ENCODE peak calls at places on chromosomes 12 and 14, in eight cellular contexts. One of them, this sample, is unnamed.

GRCh38 chr12:26193539-26193938 is 1.8 kb upstream of the SSPN start:
- DNase-seq in thoracic aorta: no peak
- DNase-seq in NB4: no peak
- DNase-seq in neural progenitor cell: no peak
- DNase-seq in OCI-LY7: no peak
- DNase-seq in lung: no peak
- DNase-seq in cardiac muscle cell: no peak
- DNase-seq in fibroblast of pulmonary artery: no peak
- DNase-seq in this sample: no peak

GRCh38 chr12:40999212-40999611 is 188.9 kb upstream of the PDZRN4 start:
- DNase-seq in OCI-LY7: no peak
- DNase-seq in neural progenitor cell: no peak
- DNase-seq in cardiac muscle cell: no peak
- DNase-seq in thoracic aorta: no peak
- DNase-seq in lung: no peak
- DNase-seq in fibroblast of pulmonary artery: no peak
- DNase-seq in NB4: no peak
- DNase-seq in this sample: no peak

GRCh38 chr12:92464911-92465310 is 237.9 kb upstream of the PLEKHG7 start:
- DNase-seq in fibroblast of pulmonary artery: no peak
- DNase-seq in lung: no peak
- DNase-seq in cardiac muscle cell: no peak
- DNase-seq in neural progenitor cell: no peak
- DNase-seq in NB4: no peak
- DNase-seq in OCI-LY7: peak
- DNase-seq in thoracic aorta: no peak
- DNase-seq in this sample: no peak

GRCh38 chr12:98973395-98973794 is 328.3 kb downstream of the APAF1 start:
- DNase-seq in thoracic aorta: no peak
- DNase-seq in fibroblast of pulmonary artery: peak
- DNase-seq in OCI-LY7: no peak
- DNase-seq in lung: no peak
- DNase-seq in cardiac muscle cell: peak
- DNase-seq in NB4: peak
- DNase-seq in neural progenitor cell: no peak
- DNase-seq in this sample: no peak

GRCh38 chr14:71426001-71426400 is 506.2 kb upstream of the RGS6 start:
- DNase-seq in OCI-LY7: no peak
- DNase-seq in fibroblast of pulmonary artery: no peak
- DNase-seq in thoracic aorta: no peak
- DNase-seq in lung: no peak
- DNase-seq in neural progenitor cell: no peak
- DNase-seq in NB4: no peak
- DNase-seq in cardiac muscle cell: no peak
- DNase-seq in this sample: no peak

GRCh38 chr12:122836027-122836921 is 1.0 kb downstream of the HIP1R start:
- DNase-seq in fibroblast of pulmonary artery: peak
- DNase-seq in lung: no peak
- DNase-seq in cardiac muscle cell: no peak
- DNase-seq in OCI-LY7: peak
- DNase-seq in thoracic aorta: no peak
- DNase-seq in neural progenitor cell: peak
- DNase-seq in NB4: peak
- DNase-seq in this sample: no peak

GRCh38 chr12:23751641-23752040 is 197.8 kb downstream of the SOX5 start:
- DNase-seq in NB4: no peak
- DNase-seq in lung: no peak
- DNase-seq in neural progenitor cell: no peak
- DNase-seq in cardiac muscle cell: no peak
- DNase-seq in thoracic aorta: no peak
- DNase-seq in fibroblast of pulmonary artery: no peak
- DNase-seq in OCI-LY7: no peak
- DNase-seq in this sample: no peak

GRCh38 chr12:131452444-131452860 is 258.4 kb upstream of the SFSWAP start:
- DNase-seq in lung: no peak
- DNase-seq in fibroblast of pulmonary artery: no peak
- DNase-seq in neural progenitor cell: peak
- DNase-seq in NB4: peak
- DNase-seq in thoracic aorta: no peak
- DNase-seq in cardiac muscle cell: no peak
- DNase-seq in OCI-LY7: peak
- DNase-seq in this sample: no peak

GRCh38 chr12:61095131-61095530 is 1165.1 kb upstream of the USP15 start:
- DNase-seq in OCI-LY7: no peak
- DNase-seq in NB4: no peak
- DNase-seq in lung: no peak
- DNase-seq in thoracic aorta: no peak
- DNase-seq in fibroblast of pulmonary artery: no peak
- DNase-seq in cardiac muscle cell: no peak
- DNase-seq in neural progenitor cell: no peak
- DNase-seq in this sample: no peak

GRCh38 chr12:104072099-104072498 is 7.8 kb downstream of the HCFC2 start:
- DNase-seq in cardiac muscle cell: no peak
- DNase-seq in neural progenitor cell: no peak
- DNase-seq in thoracic aorta: no peak
- DNase-seq in lung: no peak
- DNase-seq in NB4: no peak
- DNase-seq in fibroblast of pulmonary artery: no peak
- DNase-seq in OCI-LY7: no peak
- DNase-seq in this sample: no peak

GRCh38 chr14:32074887-32075572 is 2.1 kb upstream of the ARHGAP5 start:
- DNase-seq in thoracic aorta: no peak
- DNase-seq in NB4: no peak
- DNase-seq in neural progenitor cell: no peak
- DNase-seq in cardiac muscle cell: peak
- DNase-seq in lung: no peak
- DNase-seq in OCI-LY7: no peak
- DNase-seq in fibroblast of pulmonary artery: peak
- DNase-seq in this sample: no peak

GRCh38 chr12:121823101-121823726 is 19.4 kb downstream of the SETD1B start:
- DNase-seq in lung: no peak
- DNase-seq in thoracic aorta: no peak
- DNase-seq in fibroblast of pulmonary artery: no peak
- DNase-seq in neural progenitor cell: no peak
- DNase-seq in OCI-LY7: no peak
- DNase-seq in NB4: no peak
- DNase-seq in cardiac muscle cell: no peak
- DNase-seq in this sample: no peak

GRCh38 chr14:58919262-58919661 is 269.2 kb upstream of the DAAM1 start:
- DNase-seq in neural progenitor cell: peak
- DNase-seq in OCI-LY7: no peak
- DNase-seq in NB4: no peak
- DNase-seq in fibroblast of pulmonary artery: no peak
- DNase-seq in cardiac muscle cell: no peak
- DNase-seq in lung: no peak
- DNase-seq in thoracic aorta: no peak
- DNase-seq in this sample: no peak

GRCh38 chr12:7797698-7798398 is 8.6 kb downstream of the NANOG start:
- DNase-seq in fibroblast of pulmonary artery: peak
- DNase-seq in OCI-LY7: no peak
- DNase-seq in thoracic aorta: no peak
- DNase-seq in NB4: no peak
- DNase-seq in lung: no peak
- DNase-seq in cardiac muscle cell: peak
- DNase-seq in neural progenitor cell: no peak
- DNase-seq in this sample: no peak

GRCh38 chr12:111068281-111068680 is 147.9 kb upstream of the MYL2 start:
- DNase-seq in neural progenitor cell: peak
- DNase-seq in lung: no peak
- DNase-seq in cardiac muscle cell: no peak
- DNase-seq in thoracic aorta: no peak
- DNase-seq in NB4: no peak
- DNase-seq in fibroblast of pulmonary artery: no peak
- DNase-seq in OCI-LY7: no peak
- DNase-seq in this sample: no peak

GRCh38 chr12:89134213-89134770 is 218.0 kb downstream of the DUSP6 start:
- DNase-seq in neural progenitor cell: no peak
- DNase-seq in OCI-LY7: no peak
- DNase-seq in thoracic aorta: no peak
- DNase-seq in fibroblast of pulmonary artery: peak
- DNase-seq in lung: no peak
- DNase-seq in NB4: no peak
- DNase-seq in cardiac muscle cell: peak
- DNase-seq in this sample: no peak

GRCh38 chr14:64612021-64612380 is 62.2 kb downstream of the PPP1R36 start:
- DNase-seq in cardiac muscle cell: peak
- DNase-seq in thoracic aorta: no peak
- DNase-seq in neural progenitor cell: no peak
- DNase-seq in NB4: no peak
- DNase-seq in fibroblast of pulmonary artery: peak
- DNase-seq in OCI-LY7: no peak
- DNase-seq in lung: no peak
- DNase-seq in this sample: peak

GRCh38 chr12:58608711-58609110 is 311.6 kb downstream of the LRIG3 start:
- DNase-seq in fibroblast of pulmonary artery: no peak
- DNase-seq in NB4: no peak
- DNase-seq in OCI-LY7: no peak
- DNase-seq in lung: no peak
- DNase-seq in thoracic aorta: no peak
- DNase-seq in neural progenitor cell: no peak
- DNase-seq in cardiac muscle cell: peak
- DNase-seq in this sample: no peak

GRCh38 chr12:46385439-46385838 is 12.9 kb upstream of the SLC38A2 start:
- DNase-seq in fibroblast of pulmonary artery: no peak
- DNase-seq in OCI-LY7: no peak
- DNase-seq in cardiac muscle cell: no peak
- DNase-seq in NB4: peak
- DNase-seq in lung: no peak
- DNase-seq in neural progenitor cell: no peak
- DNase-seq in thoracic aorta: no peak
- DNase-seq in this sample: no peak

GRCh38 chr14:100138082-100138787 is 21.2 kb downstream of the DEGS2 start:
- DNase-seq in fibroblast of pulmonary artery: no peak
- DNase-seq in NB4: no peak
- DNase-seq in lung: no peak
- DNase-seq in OCI-LY7: no peak
- DNase-seq in neural progenitor cell: no peak
- DNase-seq in cardiac muscle cell: no peak
- DNase-seq in thoracic aorta: no peak
- DNase-seq in this sample: no peak

GRCh38 chr14:72129283-72129682 is 197.1 kb downstream of the RGS6 start:
- DNase-seq in cardiac muscle cell: no peak
- DNase-seq in thoracic aorta: no peak
- DNase-seq in NB4: no peak
- DNase-seq in lung: peak
- DNase-seq in OCI-LY7: no peak
- DNase-seq in fibroblast of pulmonary artery: no peak
- DNase-seq in neural progenitor cell: no peak
- DNase-seq in this sample: no peak

GRCh38 chr14:52313903-52314481 is at the start of gene PTGER2:
- DNase-seq in NB4: peak
- DNase-seq in cardiac muscle cell: peak
- DNase-seq in neural progenitor cell: peak
- DNase-seq in OCI-LY7: no peak
- DNase-seq in lung: peak
- DNase-seq in thoracic aorta: peak
- DNase-seq in fibroblast of pulmonary artery: peak
- DNase-seq in this sample: no peak

GRCh38 chr12:122043476-122043875 is 21.8 kb downstream of the BCL7A start:
- DNase-seq in neural progenitor cell: no peak
- DNase-seq in lung: no peak
- DNase-seq in cardiac muscle cell: no peak
- DNase-seq in thoracic aorta: no peak
- DNase-seq in NB4: no peak
- DNase-seq in OCI-LY7: no peak
- DNase-seq in fibroblast of pulmonary artery: no peak
- DNase-seq in this sample: no peak

GRCh38 chr14:77325746-77326094 is 4.9 kb downstream of the GSTZ1 start:
- DNase-seq in lung: no peak
- DNase-seq in OCI-LY7: no peak
- DNase-seq in neural progenitor cell: no peak
- DNase-seq in thoracic aorta: no peak
- DNase-seq in fibroblast of pulmonary artery: no peak
- DNase-seq in NB4: no peak
- DNase-seq in cardiac muscle cell: no peak
- DNase-seq in this sample: no peak

GRCh38 chr12:108099085-108099484 is 30.0 kb upstream of the WSCD2 start:
- DNase-seq in OCI-LY7: no peak
- DNase-seq in NB4: peak
- DNase-seq in lung: no peak
- DNase-seq in cardiac muscle cell: peak
- DNase-seq in neural progenitor cell: no peak
- DNase-seq in thoracic aorta: no peak
- DNase-seq in fibroblast of pulmonary artery: no peak
- DNase-seq in this sample: no peak
- TF ChIP-seq CTCF in OCI-LY7: peak
- TF ChIP-seq CTCF in NB4: peak
- TF ChIP-seq CTCF in lung: no peak
- TF ChIP-seq CTCF in cardiac muscle cell: peak
- TF ChIP-seq CTCF in neural progenitor cell: peak
- TF ChIP-seq CTCF in thoracic aorta: peak
- TF ChIP-seq CTCF in fibroblast of pulmonary artery: no peak
- TF ChIP-seq CTCF in this sample: no peak

GRCh38 chr12:11609045-11609444 is 40.4 kb upstream of the ETV6 start:
- DNase-seq in OCI-LY7: no peak
- DNase-seq in neural progenitor cell: no peak
- DNase-seq in thoracic aorta: no peak
- DNase-seq in lung: no peak
- DNase-seq in NB4: no peak
- DNase-seq in cardiac muscle cell: no peak
- DNase-seq in fibroblast of pulmonary artery: no peak
- DNase-seq in this sample: no peak
- H3K4me3 ChIP-seq in OCI-LY7: no peak
- H3K4me3 ChIP-seq in neural progenitor cell: no peak
- H3K4me3 ChIP-seq in thoracic aorta: no peak
- H3K4me3 ChIP-seq in lung: no peak
- H3K4me3 ChIP-seq in NB4: no peak
- H3K4me3 ChIP-seq in cardiac muscle cell: no peak
- H3K4me3 ChIP-seq in fibroblast of pulmonary artery: no peak
- H3K4me3 ChIP-seq in this sample: no peak

GRCh38 chr12:989751-990278 is 1.2 kb upstream of the ERC1 start:
- DNase-seq in thoracic aorta: no peak
- DNase-seq in neural progenitor cell: peak
- DNase-seq in OCI-LY7: peak
- DNase-seq in fibroblast of pulmonary artery: peak
- DNase-seq in cardiac muscle cell: peak
- DNase-seq in NB4: peak
- DNase-seq in lung: no peak
- DNase-seq in this sample: peak
- TF ChIP-seq CTCF in thoracic aorta: no peak
- TF ChIP-seq CTCF in neural progenitor cell: no peak
- TF ChIP-seq CTCF in OCI-LY7: no peak
- TF ChIP-seq CTCF in fibroblast of pulmonary artery: peak
- TF ChIP-seq CTCF in cardiac muscle cell: no peak
- TF ChIP-seq CTCF in NB4: no peak
- TF ChIP-seq CTCF in lung: no peak
- TF ChIP-seq CTCF in this sample: no peak

DNA sequence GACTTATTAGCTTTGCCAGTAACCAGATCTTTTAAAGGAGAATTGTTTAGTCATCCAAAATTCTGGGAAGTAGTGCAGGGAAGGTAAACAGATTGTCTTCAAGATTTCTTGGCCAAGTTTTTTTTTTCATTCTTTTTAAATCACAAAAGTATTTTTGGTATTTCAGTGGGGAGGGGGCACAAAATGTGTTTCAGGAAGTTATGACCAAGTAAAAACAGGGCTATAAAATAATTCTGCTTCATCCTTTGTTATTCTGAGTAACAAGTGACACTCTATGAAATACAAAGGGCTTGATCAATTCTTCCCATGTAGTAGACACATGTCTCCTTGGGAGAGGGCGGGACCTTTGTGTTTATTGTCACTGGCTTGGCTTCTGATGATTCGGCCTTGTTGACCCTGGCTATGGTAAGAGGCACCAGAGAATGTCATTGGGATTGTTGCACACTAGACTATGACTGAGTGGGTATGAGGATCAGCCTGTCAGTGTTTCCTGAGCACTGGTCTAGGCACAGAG is 55.4 kb downstream of the SUSD6 start:
- DNase-seq in OCI-LY7: no peak
- DNase-seq in fibroblast of pulmonary artery: peak
- DNase-seq in cardiac muscle cell: peak
- DNase-seq in NB4: no peak
- DNase-seq in lung: no peak
- DNase-seq in neural progenitor cell: no peak
- DNase-seq in thoracic aorta: no peak
- DNase-seq in this sample: no peak
- H3K4me3 ChIP-seq in OCI-LY7: peak
- H3K4me3 ChIP-seq in fibroblast of pulmonary artery: no peak
- H3K4me3 ChIP-seq in cardiac muscle cell: no peak
- H3K4me3 ChIP-seq in NB4: no peak
- H3K4me3 ChIP-seq in lung: no peak
- H3K4me3 ChIP-seq in neural progenitor cell: no peak
- H3K4me3 ChIP-seq in thoracic aorta: peak
- H3K4me3 ChIP-seq in this sample: no peak

This sample was measured in HFF-Myc.